ENCODE peak calls at places on chromosomes 3 and 15, in seven cellular contexts. One of them, this sample, is unnamed.

GRCh38 chr3:42557849-42558248 is 23.9 kb downstream of the SEC22C start:
- DNase-seq in neural crest cell: no peak
- DNase-seq in Peyer's patch: peak
- DNase-seq in cardiac fibroblast: no peak
- DNase-seq in B cell: no peak
- DNase-seq in GM06990: no peak
- DNase-seq in neural progenitor cell: no peak
- DNase-seq in this sample: peak

GRCh38 chr3:126912027-126912422 is 70.9 kb upstream of the PLXNA1 start:
- DNase-seq in neural crest cell: no peak
- DNase-seq in Peyer's patch: no peak
- DNase-seq in cardiac fibroblast: no peak
- DNase-seq in B cell: no peak
- DNase-seq in GM06990: no peak
- DNase-seq in neural progenitor cell: no peak
- DNase-seq in this sample: no peak

GRCh38 chr3:27589795-27590194 is 105.6 kb upstream of the SLC4A7 start:
- DNase-seq in neural crest cell: no peak
- DNase-seq in Peyer's patch: no peak
- DNase-seq in cardiac fibroblast: peak
- DNase-seq in B cell: no peak
- DNase-seq in GM06990: no peak
- DNase-seq in neural progenitor cell: no peak
- DNase-seq in this sample: no peak

GRCh38 chr15:64695571-64695992 is 79.8 kb downstream of the RBPMS2 start:
- DNase-seq in neural crest cell: no peak
- DNase-seq in Peyer's patch: peak
- DNase-seq in cardiac fibroblast: no peak
- DNase-seq in B cell: peak
- DNase-seq in GM06990: no peak
- DNase-seq in neural progenitor cell: no peak
- DNase-seq in this sample: no peak

GRCh38 chr3:126130081-126130855 is 46.3 kb upstream of the SLC41A3 start:
- DNase-seq in neural crest cell: no peak
- DNase-seq in Peyer's patch: peak
- DNase-seq in cardiac fibroblast: no peak
- DNase-seq in B cell: no peak
- DNase-seq in GM06990: no peak
- DNase-seq in neural progenitor cell: no peak
- DNase-seq in this sample: no peak

GRCh38 chr15:66456211-66456610 is 41.4 kb downstream of the SNAPC5 start:
- DNase-seq in neural crest cell: no peak
- DNase-seq in Peyer's patch: no peak
- DNase-seq in cardiac fibroblast: peak
- DNase-seq in B cell: no peak
- DNase-seq in GM06990: no peak
- DNase-seq in neural progenitor cell: no peak
- DNase-seq in this sample: peak

GRCh38 chr3:52248816-52249547 is 3.4 kb downstream of the PPM1M start:
- DNase-seq in neural crest cell: no peak
- DNase-seq in Peyer's patch: peak
- DNase-seq in cardiac fibroblast: no peak
- DNase-seq in B cell: no peak
- DNase-seq in GM06990: no peak
- DNase-seq in neural progenitor cell: no peak
- DNase-seq in this sample: no peak

GRCh38 chr15:93282808-93283207 is 193.8 kb upstream of the RGMA start:
- DNase-seq in neural crest cell: no peak
- DNase-seq in Peyer's patch: no peak
- DNase-seq in cardiac fibroblast: no peak
- DNase-seq in B cell: no peak
- DNase-seq in GM06990: no peak
- DNase-seq in neural progenitor cell: no peak
- DNase-seq in this sample: no peak

GRCh38 chr15:67542192-67542461 is 376 bp upstream of the MAP2K5 start:
- DNase-seq in neural crest cell: no peak
- DNase-seq in Peyer's patch: no peak
- DNase-seq in cardiac fibroblast: no peak
- DNase-seq in B cell: no peak
- DNase-seq in GM06990: no peak
- DNase-seq in neural progenitor cell: peak
- DNase-seq in this sample: no peak

GRCh38 chr3:13352621-13353131 is 67.4 kb downstream of the NUP210 start:
- DNase-seq in neural crest cell: no peak
- DNase-seq in Peyer's patch: no peak
- DNase-seq in cardiac fibroblast: no peak
- DNase-seq in B cell: no peak
- DNase-seq in GM06990: no peak
- DNase-seq in neural progenitor cell: no peak
- DNase-seq in this sample: peak

GRCh38 chr15:67820992-67821783 is 4.1 kb upstream of the SKOR1 start:
- DNase-seq in neural crest cell: peak
- DNase-seq in Peyer's patch: no peak
- DNase-seq in cardiac fibroblast: peak
- DNase-seq in B cell: peak
- DNase-seq in GM06990: no peak
- DNase-seq in neural progenitor cell: peak
- DNase-seq in this sample: peak

GRCh38 chr15:98817745-98818144 is 169.4 kb downstream of the IGF1R start:
- DNase-seq in neural crest cell: no peak
- DNase-seq in Peyer's patch: no peak
- DNase-seq in cardiac fibroblast: no peak
- DNase-seq in B cell: no peak
- DNase-seq in GM06990: no peak
- DNase-seq in neural progenitor cell: no peak
- DNase-seq in this sample: no peak

GRCh38 chr15:46795685-46796084 is 921.6 kb upstream of the SEMA6D start:
- DNase-seq in neural crest cell: no peak
- DNase-seq in Peyer's patch: no peak
- DNase-seq in cardiac fibroblast: no peak
- DNase-seq in B cell: no peak
- DNase-seq in GM06990: no peak
- DNase-seq in neural progenitor cell: no peak
- DNase-seq in this sample: no peak

GRCh38 chr15:70291295-70291694 is 193.6 kb upstream of the TLE3 start:
- DNase-seq in neural crest cell: no peak
- DNase-seq in Peyer's patch: no peak
- DNase-seq in cardiac fibroblast: no peak
- DNase-seq in B cell: no peak
- DNase-seq in GM06990: no peak
- DNase-seq in neural progenitor cell: no peak
- DNase-seq in this sample: no peak

GRCh38 chr3:14458434-14459280 is 56.3 kb downstream of the SLC6A6 start:
- DNase-seq in neural crest cell: no peak
- DNase-seq in Peyer's patch: no peak
- DNase-seq in cardiac fibroblast: no peak
- DNase-seq in B cell: no peak
- DNase-seq in GM06990: no peak
- DNase-seq in neural progenitor cell: no peak
- DNase-seq in this sample: no peak

GRCh38 chr3:169515132-169515531 is 148.4 kb downstream of the MECOM start:
- DNase-seq in neural crest cell: no peak
- DNase-seq in Peyer's patch: no peak
- DNase-seq in cardiac fibroblast: no peak
- DNase-seq in B cell: no peak
- DNase-seq in GM06990: no peak
- DNase-seq in neural progenitor cell: no peak
- DNase-seq in this sample: no peak

GRCh38 chr3:188370081-188370830 is 216.3 kb downstream of the LPP start:
- DNase-seq in neural crest cell: no peak
- DNase-seq in Peyer's patch: no peak
- DNase-seq in cardiac fibroblast: no peak
- DNase-seq in B cell: no peak
- DNase-seq in GM06990: no peak
- DNase-seq in neural progenitor cell: no peak
- DNase-seq in this sample: peak

GRCh38 chr15:85397151-85397550 is 16.7 kb downstream of the AKAP13 start:
- DNase-seq in neural crest cell: no peak
- DNase-seq in Peyer's patch: no peak
- DNase-seq in cardiac fibroblast: no peak
- DNase-seq in B cell: no peak
- DNase-seq in GM06990: no peak
- DNase-seq in neural progenitor cell: no peak
- DNase-seq in this sample: no peak

GRCh38 chr15:85396554-85396953 is 16.2 kb downstream of the AKAP13 start:
- DNase-seq in neural crest cell: no peak
- DNase-seq in Peyer's patch: no peak
- DNase-seq in cardiac fibroblast: no peak
- DNase-seq in B cell: no peak
- DNase-seq in GM06990: no peak
- DNase-seq in neural progenitor cell: no peak
- DNase-seq in this sample: no peak

GRCh38 chr15:85397926-85398325 is 17.5 kb downstream of the AKAP13 start:
- DNase-seq in neural crest cell: no peak
- DNase-seq in Peyer's patch: no peak
- DNase-seq in cardiac fibroblast: no peak
- DNase-seq in B cell: no peak
- DNase-seq in GM06990: no peak
- DNase-seq in neural progenitor cell: no peak
- DNase-seq in this sample: no peak

GRCh38 chr15:85393206-85393605 is 12.8 kb downstream of the AKAP13 start:
- DNase-seq in neural crest cell: no peak
- DNase-seq in Peyer's patch: no peak
- DNase-seq in cardiac fibroblast: no peak
- DNase-seq in B cell: no peak
- DNase-seq in GM06990: no peak
- DNase-seq in neural progenitor cell: peak
- DNase-seq in this sample: no peak

GRCh38 chr15:85394552-85395333 is 14.3 kb downstream of the AKAP13 start:
- DNase-seq in neural crest cell: no peak
- DNase-seq in Peyer's patch: no peak
- DNase-seq in cardiac fibroblast: no peak
- DNase-seq in B cell: no peak
- DNase-seq in GM06990: no peak
- DNase-seq in neural progenitor cell: no peak
- DNase-seq in this sample: no peak
- TF ChIP-seq CTCF in neural crest cell: no peak
- TF ChIP-seq CTCF in Peyer's patch: no peak
- TF ChIP-seq CTCF in cardiac fibroblast: no peak
- TF ChIP-seq CTCF in B cell: no peak
- TF ChIP-seq CTCF in GM06990: no peak
- TF ChIP-seq CTCF in neural progenitor cell: no peak
- TF ChIP-seq CTCF in this sample: no peak

DNA sequence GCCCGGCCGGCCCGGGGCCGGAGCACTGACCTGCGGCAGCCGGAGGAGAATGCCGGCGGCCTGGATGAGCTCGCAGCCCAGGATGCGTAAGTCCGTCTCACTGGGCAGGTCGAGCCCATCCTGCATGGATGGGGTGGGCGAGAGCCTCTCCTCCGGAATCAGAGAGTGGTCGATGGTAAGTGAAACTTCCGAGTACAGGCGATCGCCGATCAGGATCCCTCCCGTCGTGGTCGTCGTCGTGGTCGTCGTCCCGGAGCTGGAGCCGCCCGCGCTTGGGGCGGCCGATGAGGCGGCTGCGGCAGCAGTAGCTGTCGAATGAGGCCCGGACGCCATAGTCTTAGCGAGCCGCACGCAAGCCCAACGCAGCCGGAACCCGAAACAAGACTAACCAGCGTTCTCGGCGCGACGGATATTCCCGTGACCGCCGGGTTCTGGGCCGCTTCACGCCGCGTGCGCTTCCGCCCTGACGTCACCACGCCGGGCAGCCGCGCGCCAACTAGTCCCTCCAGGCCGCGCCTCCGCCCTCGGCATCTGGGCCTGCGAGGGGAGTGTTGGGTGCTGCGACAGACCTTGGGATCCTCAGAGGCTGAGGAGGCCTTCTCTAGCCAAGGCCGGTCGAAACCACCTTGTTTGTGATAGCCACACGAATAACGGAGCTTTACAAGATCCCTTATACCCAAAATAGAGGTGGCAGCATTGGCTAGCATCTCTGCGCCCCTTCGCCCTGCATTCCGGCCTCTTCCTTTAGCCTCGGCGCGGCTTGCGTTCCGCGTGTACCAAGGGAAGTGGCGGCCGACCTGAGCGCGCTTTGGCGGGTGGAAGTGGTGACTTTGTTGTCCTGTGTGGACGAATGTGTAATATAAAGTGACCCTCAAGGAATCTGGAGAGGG is at the start of gene CCNL1:
- DNase-seq in neural crest cell: peak
- DNase-seq in Peyer's patch: peak
- DNase-seq in cardiac fibroblast: peak
- DNase-seq in B cell: peak
- DNase-seq in GM06990: peak
- DNase-seq in neural progenitor cell: peak
- DNase-seq in this sample: peak
- TF ChIP-seq CTCF in neural crest cell: peak
- TF ChIP-seq CTCF in Peyer's patch: no peak
- TF ChIP-seq CTCF in cardiac fibroblast: no peak
- TF ChIP-seq CTCF in B cell: no peak
- TF ChIP-seq CTCF in GM06990: no peak
- TF ChIP-seq CTCF in neural progenitor cell: no peak
- TF ChIP-seq CTCF in this sample: no peak

DNA sequence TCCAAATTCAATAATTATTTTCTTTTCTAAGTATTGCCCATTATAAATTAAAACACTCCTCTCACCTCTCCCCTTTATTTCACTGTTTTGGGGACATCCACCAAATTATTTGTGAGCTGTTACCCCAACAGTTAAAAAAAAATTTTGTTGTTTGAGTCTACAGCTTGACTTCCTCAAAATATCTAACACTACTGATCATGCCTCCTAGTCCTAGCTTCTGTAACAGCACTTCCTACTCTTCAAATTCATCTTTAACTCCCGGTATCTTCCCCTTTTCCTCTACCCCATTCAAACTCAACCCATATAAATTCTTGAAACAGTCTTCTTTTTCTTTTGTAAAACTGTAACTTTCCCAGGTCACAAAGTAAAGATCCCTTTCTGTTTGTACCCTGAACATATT is 15.9 kb downstream of the PARL start:
- DNase-seq in neural crest cell: no peak
- DNase-seq in Peyer's patch: no peak
- DNase-seq in cardiac fibroblast: no peak
- DNase-seq in B cell: no peak
- DNase-seq in GM06990: no peak
- DNase-seq in neural progenitor cell: no peak
- DNase-seq in this sample: no peak
- TF ChIP-seq CTCF in neural crest cell: no peak
- TF ChIP-seq CTCF in Peyer's patch: no peak
- TF ChIP-seq CTCF in cardiac fibroblast: no peak
- TF ChIP-seq CTCF in B cell: no peak
- TF ChIP-seq CTCF in GM06990: no peak
- TF ChIP-seq CTCF in neural progenitor cell: no peak
- TF ChIP-seq CTCF in this sample: no peak

DNA sequence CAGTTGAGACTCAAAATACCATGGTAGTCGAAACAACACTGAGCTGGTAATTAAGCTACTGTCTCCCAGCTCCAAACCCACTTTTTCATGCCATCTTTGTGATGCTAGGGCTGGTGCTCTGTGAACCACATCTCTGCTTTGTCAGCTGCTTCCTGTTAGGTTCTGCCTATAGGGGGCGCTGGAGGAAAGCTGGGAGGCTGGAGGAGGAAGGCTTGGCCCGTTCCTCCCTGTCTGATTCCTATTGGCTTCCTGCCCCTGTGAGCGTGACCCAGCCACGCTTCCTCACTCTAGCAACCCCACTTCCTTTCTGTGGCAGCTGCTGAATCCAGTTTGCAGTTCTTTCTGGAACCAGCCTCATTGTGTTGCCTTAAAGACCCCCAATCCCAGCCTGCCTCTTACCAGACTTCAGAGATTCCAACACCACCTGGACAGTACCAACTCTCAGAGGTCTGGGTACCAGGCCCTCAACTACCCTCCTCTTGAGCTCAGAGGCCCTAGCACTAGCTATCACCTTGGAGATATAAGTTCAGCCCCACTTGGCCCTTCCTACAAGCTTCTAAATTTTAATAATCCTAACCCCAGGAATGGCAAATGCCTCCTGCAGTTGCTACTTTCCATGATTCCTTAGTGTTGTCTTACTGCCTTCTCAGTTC is 120.9 kb downstream of the ERC2 start:
- DNase-seq in neural crest cell: peak
- DNase-seq in Peyer's patch: no peak
- DNase-seq in cardiac fibroblast: peak
- DNase-seq in B cell: no peak
- DNase-seq in GM06990: no peak
- DNase-seq in neural progenitor cell: peak
- DNase-seq in this sample: peak
- TF ChIP-seq CTCF in neural crest cell: peak
- TF ChIP-seq CTCF in Peyer's patch: no peak
- TF ChIP-seq CTCF in cardiac fibroblast: peak
- TF ChIP-seq CTCF in B cell: no peak
- TF ChIP-seq CTCF in GM06990: peak
- TF ChIP-seq CTCF in neural progenitor cell: peak
- TF ChIP-seq CTCF in this sample: peak

This sample was measured in activated CD8-positive, alpha-beta T cell treated with anti-CD3 and anti-CD28 coated beads for 36 hours.